ENCODE peak calls at places on chromosome 20, in four cellular contexts. L is RWPE1; N is stimulated activated CD8-positive, alpha-beta memory T cell treated with anti-CD3 and anti-CD28 coated beads, Interleukin-15, amount 100 ng/mL, for 48 hours; J is NCI-H510A. R is an unnamed sample.

GRCh38 chr20:34415079-34415478 is 52.0 kb downstream of the ITCH start:
- DNase-seq in L (no peak), N (no peak), J (no peak), R (no peak)

GRCh38 chr20:6632187-6632586 is 135.3 kb upstream of the BMP2 start:
- DNase-seq in L (peak; percentile 30), N (no peak), J (peak; percentile 48), R (peak; percentile 6)

GRCh38 chr20:33824852-33825251 is 13.7 kb downstream of the CHMP4B start:
- DNase-seq in L (no peak), N (no peak), J (no peak), R (no peak)

GRCh38 chr20:4560667-4561066 is 161.0 kb upstream of the PRND start:
- DNase-seq in L (no peak), N (no peak), J (no peak), R (no peak)

GRCh38 chr20:34390769-34391447 is 27.8 kb downstream of the ITCH start:
- DNase-seq in L (peak; percentile 83), N (peak; percentile 49), J (no peak), R (peak; percentile 44)

GRCh38 chr20:17615645-17616479 is 46.0 kb downstream of the DSTN start:
- DNase-seq in L (no peak), N (no peak), J (peak; percentile 61), R (no peak)

GRCh38 chr20:3121955-3122610 is 37.6 kb upstream of the AVP start:
- DNase-seq in L (no peak), N (no peak), J (no peak), R (no peak)

GRCh38 chr20:12570371-12570770 is 438.4 kb upstream of the SPTLC3 start:
- DNase-seq in L (no peak), N (no peak), J (peak; percentile 59), R (peak; percentile 92)

GRCh38 chr20:22389836-22390542 is 194.4 kb downstream of the FOXA2 start:
- DNase-seq in L (peak; percentile 94), N (no peak), J (peak; percentile 65), R (peak; percentile 85)

GRCh38 chr20:36093025-36093803 is 61.3 kb upstream of the EPB41L1 start:
- DNase-seq in L (no peak), N (no peak), J (no peak), R (no peak)

GRCh38 chr20:4086771-4087677 is 71.7 kb upstream of the RNF24 start:
- DNase-seq in L (no peak), N (no peak), J (no peak), R (peak; percentile 79)

GRCh38 chr20:53827996-53828672 is 234.5 kb upstream of the ZNF217 start:
- DNase-seq in L (peak; percentile 75), N (no peak), J (no peak), R (peak; percentile 12)

GRCh38 chr20:54473340-54473739 is 2.1 kb upstream of the DOK5 start:
- DNase-seq in L (no peak), N (no peak), J (no peak), R (no peak)

GRCh38 chr20:35650632-35651031 is 14.1 kb downstream of the CPNE1 start:
- DNase-seq in L (no peak), N (no peak), J (no peak), R (no peak)

GRCh38 chr20:1802385-1803215 is 92.6 kb upstream of the SIRPA start:
- DNase-seq in L (peak; percentile 73), N (peak; percentile 8), J (no peak), R (peak; percentile 86)

GRCh38 chr20:23386304-23387117 is 24.5 kb downstream of the GZF1 start:
- DNase-seq in L (no peak), N (no peak), J (no peak), R (no peak)

GRCh38 chr20:54085425-54085824 is 15.0 kb upstream of the BCAS1 start:
- DNase-seq in L (no peak), N (no peak), J (no peak), R (no peak)

GRCh38 chr20:23009636-23010035 is 25.5 kb upstream of the SSTR4 start:
- DNase-seq in L (no peak), N (no peak), J (no peak), R (no peak)

GRCh38 chr20:61436674-61437279 is 184.7 kb downstream of the CDH4 start:
- DNase-seq in L (peak; percentile 96), N (no peak), J (no peak), R (peak; percentile 100)

GRCh38 chr20:7090753-7091310 is 323.3 kb downstream of the BMP2 start:
- DNase-seq in L (no peak), N (no peak), J (no peak), R (peak; percentile 49)

GRCh38 chr20:33796907-33797544 is 14.1 kb upstream of the CHMP4B start:
- DNase-seq in L (peak; percentile 68), N (no peak), J (peak; percentile 62), R (no peak)

GRCh38 chr20:38825571-38825900 is 20.0 kb downstream of the PPP1R16B start:
- DNase-seq in L (no peak), N (no peak), J (no peak), R (no peak)

GRCh38 chr20:23078994-23079364 is 7.1 kb downstream of the CD93 start:
- DNase-seq in L (no peak), N (no peak), J (no peak), R (peak; percentile 34)

GRCh38 chr20:57211949-57212889 is 54.2 kb downstream of the BMP7 start:
- DNase-seq in L (peak; percentile 100), N (no peak), J (no peak), R (peak; percentile 87)

GRCh38 chr20:49280463-49281058 is 2.7 kb upstream of the ZNFX1 start:
- DNase-seq in L (no peak), N (no peak), J (no peak), R (peak; percentile 18)

GRCh38 chr20:34940126-34940525 is 15.5 kb downstream of the GSS start:
- DNase-seq in L (no peak), N (no peak), J (no peak), R (no peak)

GRCh38 chr20:63162206-63162770 is 53.6 kb downstream of the YTHDF1 start:
- DNase-seq in L (no peak), N (no peak), J (no peak), R (no peak)

GRCh38 chr20:44732327-44732726 is 13.3 kb upstream of the KCNK15 start:
- DNase-seq in L (no peak), N (no peak), J (no peak), R (peak; percentile 78)

GRCh38 chr20:58712823-58713731 is 20.5 kb downstream of the NPEPL1 start:
- DNase-seq in L (no peak), N (no peak), J (no peak), R (no peak)

GRCh38 chr20:10309326-10309725 is 90.7 kb downstream of the SNAP25 start:
- DNase-seq in L (peak; percentile 85), N (no peak), J (no peak), R (no peak)

GRCh38 chr20:36754656-36755222 is 8.8 kb upstream of the NDRG3 start:
- DNase-seq in L (peak; percentile 79), N (no peak), J (peak; percentile 24), R (peak; percentile 86)